ENCODE peak calls at places on chromosomes 2 and 18, in four cellular contexts. X is stimulated activated CD8-positive, alpha-beta memory T cell treated with anti-CD3 and anti-CD28 coated beads, Interleukin-4, amount 100 ng/mL, for 1 hour; E is stimulated activated CD4-positive, alpha-beta T cell treated with anti-CD3 and anti-CD28 coated beads, Interleukin-1b, Interleukin-23, amount 100 ng/mL, for 48 hours; C is NCI-H2081 treated with DMSO at 0.1 percent for 48 hours. Q is an unnamed sample.

GRCh38 chr2:106107509-106108131 is 86.5 kb downstream of the UXS1 start:
- DNase-seq in X (no peak), E (peak; percentile 54), C (no peak), Q (peak; percentile 35)

GRCh38 chr18:76496200-76496890 is 1.3 kb upstream of the ZNF516 start:
- DNase-seq in X (no peak), E (peak; percentile 38), C (peak; percentile 26), Q (peak; percentile 83)

GRCh38 chr18:36700955-36701354 is 127.8 kb downstream of the TPGS2 start:
- DNase-seq in X (no peak), E (no peak), C (no peak), Q (no peak)

GRCh38 chr18:78979682-78980278 is at the start of gene SALL3:
- DNase-seq in X (no peak), E (no peak), C (no peak), Q (no peak)

GRCh38 chr18:75065251-75066000 is 143.5 kb downstream of the PTGR3 start:
- DNase-seq in X (no peak), E (no peak), C (no peak), Q (no peak)

GRCh38 chr18:63293930-63294329 is 25.6 kb downstream of the BCL2 start:
- DNase-seq in X (no peak), E (no peak), C (no peak), Q (no peak)

GRCh38 chr2:98433363-98433964 is 11.2 kb upstream of the INPP4A start:
- DNase-seq in X (no peak), E (no peak), C (no peak), Q (no peak)

GRCh38 chr2:149902104-149902503 is 314.5 kb upstream of the MMADHC start:
- DNase-seq in X (no peak), E (no peak), C (no peak), Q (peak; percentile 72)

GRCh38 chr2:160210599-160211138 is 10.6 kb upstream of the ITGB6 start:
- DNase-seq in X (peak; percentile 40), E (peak; percentile 78), C (no peak), Q (peak; percentile 49)

GRCh38 chr18:67916142-67916541 is 399.6 kb upstream of the DSEL start:
- DNase-seq in X (no peak), E (no peak), C (no peak), Q (peak; percentile 19)

GRCh38 chr2:197294260-197294659 is 16.3 kb downstream of the ANKRD44 start:
- DNase-seq in X (no peak), E (no peak), C (no peak), Q (no peak)

GRCh38 chr18:51121597-51121857 is 76.0 kb downstream of the MEX3C start:
- DNase-seq in X (no peak), E (no peak), C (no peak), Q (no peak)

GRCh38 chr18:8627107-8627472 is 17.9 kb downstream of the RAB12 start:
- DNase-seq in X (no peak), E (no peak), C (no peak), Q (no peak)

Q was measured in fibroblast of mammary gland.